ENCODE peak calls at places on chromosomes 2 and 18, in seven cellular contexts. J is occipital lobe; M is left lobe of liver; V is kidney tubule cell; C is HFFc6; D is activated T-helper 1 cell treated with anti-CD3 and anti-CD28 coated beads, Interleukin-2, amount 50 U/mL, for 16 hours; I is T follicular helper cell. F is an unnamed sample.
A peak's percentile ranks its signal among the peaks of the same experiment; 100 is the strongest.

GRCh38 chr2:140650825-140651224 is 1480.0 kb downstream of the LRP1B start:
- DNase-seq in C (no peak), I (no peak), D (no peak), V (peak; percentile 56), M (no peak), J (no peak), F (no peak)

GRCh38 chr2:50953021-50953420 is 78.9 kb downstream of the NRXN1 start:
- DNase-seq in J (no peak), I (no peak), V (peak; percentile 74), C (no peak), M (no peak), D (no peak), F (no peak)

GRCh38 chr2:207184348-207184747 is 18.6 kb upstream of the KLF7 start:
- DNase-seq in I (no peak), J (no peak), C (no peak), M (no peak), V (peak; percentile 59), D (no peak), F (no peak)

GRCh38 chr2:135603543-135603942 is 72.3 kb downstream of the R3HDM1 start:
- DNase-seq in M (no peak), J (no peak), V (no peak), D (no peak), C (no peak), I (no peak), F (no peak)

GRCh38 chr18:63025251-63025710 is 294.3 kb downstream of the BCL2 start:
- DNase-seq in D (no peak), J (no peak), V (peak; percentile 33), C (no peak), I (no peak), M (no peak), F (no peak)

GRCh38 chr18:10164241-10165160 is 250.7 kb downstream of the VAPA start:
- DNase-seq in D (no peak), J (no peak), C (no peak), I (no peak), V (no peak), M (no peak), F (no peak)

GRCh38 chr2:46181789-46182530 is 115.2 kb upstream of the EPAS1 start:
- DNase-seq in C (no peak), V (no peak), D (no peak), M (peak; percentile 40), I (no peak), J (no peak), F (no peak)

GRCh38 chr2:215277942-215278341 is 33.9 kb upstream of the ATIC start:
- DNase-seq in I (no peak), D (no peak), V (no peak), J (no peak), M (no peak), C (no peak), F (no peak)

GRCh38 chr2:64637000-64637628 is 16.6 kb downstream of the SERTAD2 start:
- DNase-seq in M (no peak), C (no peak), D (no peak), J (no peak), I (no peak), V (no peak), F (no peak)

GRCh38 chr2:203629699-203630098 is 76.7 kb upstream of the CD28 start:
- DNase-seq in V (no peak), J (no peak), M (no peak), C (no peak), D (no peak), I (no peak), F (no peak)

GRCh38 chr2:166154685-166155091 is 26.9 kb upstream of the SCN1A start:
- DNase-seq in V (no peak), D (no peak), C (no peak), I (no peak), M (no peak), J (no peak), F (no peak)

GRCh38 chr2:112155331-112156151 is 17.4 kb downstream of the FBLN7 start:
- DNase-seq in C (no peak), V (no peak), D (no peak), I (no peak), M (peak; percentile 56), J (no peak), F (peak; percentile 61)

F was measured in stimulated activated naive CD8-positive, alpha-beta T cell treated with anti-CD3 and anti-CD28 coated beads, Interleukin-15, amount 100 ng/mL, for 72 hours.